ENCODE peak calls at places on chromosomes 7 and 10, in eight cellular contexts. L is ELR, G is GM04504, W is activated T-helper 1 cell treated with Interleukin-2 at 50 U/mL for 16 hours, C is non-pigmented ciliary epithelial cell, U is NCI-H460, E is smooth muscle cell of the brain vasculature, R is NCI-H524 treated with DMSO at 0.1 percent for 48 hours. Q is an unnamed sample.

GRCh38 chr7:13240349-13240748 is 552.9 kb downstream of the ARL4A start:
- DNase-seq in L (peak; percentile 88), G (peak; percentile 18), W (no peak), C (peak; percentile 45), U (peak; percentile 17), E (peak; percentile 35), R (no peak), Q (peak; percentile 13)

GRCh38 chr7:87146740-87147386 is 5.4 kb upstream of the DMTF1 start:
- DNase-seq in L (no peak), G (no peak), W (no peak), C (no peak), U (no peak), E (no peak), R (peak; percentile 52), Q (no peak)

GRCh38 chr7:33726582-33726981 is 178.8 kb upstream of the BMPER start:
- DNase-seq in L (no peak), G (no peak), W (no peak), C (no peak), U (no peak), E (no peak), R (no peak), Q (no peak)

GRCh38 chr7:122543891-122544290 is 155.0 kb downstream of the RNF133 start:
- DNase-seq in L (no peak), G (no peak), W (no peak), C (no peak), U (no peak), E (no peak), R (no peak), Q (no peak)

GRCh38 chr10:96608815-96609214 is 22.0 kb upstream of the TM9SF3 start:
- DNase-seq in L (no peak), G (no peak), W (no peak), C (no peak), U (no peak), E (no peak), R (no peak), Q (no peak)

GRCh38 chr10:110456523-110457091 is 41.1 kb upstream of the DUSP5 start:
- DNase-seq in L (peak; percentile 82), G (no peak), W (no peak), C (no peak), U (no peak), E (no peak), R (no peak), Q (no peak)

GRCh38 chr10:74882831-74883230 is 56.4 kb downstream of the KAT6B start:
- DNase-seq in L (peak; percentile 66), G (no peak), W (no peak), C (no peak), U (no peak), E (no peak), R (no peak), Q (no peak)

GRCh38 chr10:124155781-124156401 is 62.5 kb upstream of the CHST15 start:
- DNase-seq in L (peak; percentile 36), G (no peak), W (no peak), C (no peak), U (no peak), E (no peak), R (no peak), Q (no peak)

GRCh38 chr10:97407211-97407951 is 6.2 kb upstream of the RRP12 start:
- DNase-seq in L (peak; percentile 86), G (peak; percentile 67), W (peak; percentile 43), C (no peak), U (peak; percentile 82), E (no peak), R (peak; percentile 22), Q (peak; percentile 43)

GRCh38 chr10:98041352-98042043 is 11.1 kb upstream of the CRTAC1 start:
- DNase-seq in L (peak; percentile 66), G (peak; percentile 26), W (no peak), C (peak; percentile 5), U (peak; percentile 68), E (peak; percentile 20), R (no peak), Q (no peak)

GRCh38 chr7:373818-374705 is 84.1 kb downstream of the FOXL3 start:
- DNase-seq in L (no peak), G (no peak), W (no peak), C (no peak), U (no peak), E (no peak), R (no peak), Q (no peak)

GRCh38 chr7:35513192-35513591 is 181.7 kb downstream of the HERPUD2 start:
- DNase-seq in L (no peak), G (no peak), W (no peak), C (no peak), U (no peak), E (no peak), R (no peak), Q (no peak)

GRCh38 chr10:3852147-3852904 is 67.3 kb upstream of the KLF6 start:
- DNase-seq in L (peak; percentile 100), G (peak; percentile 88), W (peak; percentile 38), C (peak; percentile 98), U (peak; percentile 89), E (peak; percentile 87), R (no peak), Q (peak; percentile 90)

GRCh38 chr7:72805526-72806494 is 22.2 kb downstream of the TYW1B start:
- DNase-seq in L (peak; percentile 62), G (peak; percentile 76), W (no peak), C (peak; percentile 65), U (no peak), E (no peak), R (no peak), Q (no peak)

GRCh38 chr7:137262599-137262998 is 80.9 kb downstream of the PTN start:
- DNase-seq in L (no peak), G (no peak), W (no peak), C (no peak), U (no peak), E (no peak), R (no peak), Q (no peak)

GRCh38 chr10:74640134-74640533 is 186.3 kb upstream of the KAT6B start:
- DNase-seq in L (no peak), G (no peak), W (no peak), C (no peak), U (no peak), E (peak; percentile 6), R (peak; percentile 66), Q (peak; percentile 5)

Q was measured in brain pericyte.